ENCODE peak calls at places on chromosome 1, in seven cellular contexts. V, U, N, Y, D, G and Q are unnamed samples.

GRCh38 chr1:90989302-90989701 is 32.5 kb downstream of the ZNF644 start:
- DNase-seq in V (no peak), U (no peak), N (no peak), Y (no peak), D (no peak), G (no peak), Q (no peak)

GRCh38 chr1:77797991-77798390 is 18.5 kb downstream of the MIGA1 start:
- DNase-seq in V (no peak), U (peak; percentile 13), N (no peak), Y (no peak), D (no peak), G (no peak), Q (no peak)

GRCh38 chr1:1371741-1372711 is 3.0 kb downstream of the AURKAIP1 start:
- DNase-seq in V (peak; percentile 32), U (peak; percentile 66), N (peak; percentile 77), Y (peak; percentile 81), D (peak; percentile 87), G (peak; percentile 68), Q (peak; percentile 74)

GRCh38 chr1:81695741-81696140 is 105.0 kb upstream of the ADGRL2 start:
- DNase-seq in V (no peak), U (no peak), N (no peak), Y (no peak), D (no peak), G (peak; percentile 36), Q (no peak)

GRCh38 chr1:145871994-145872411 is 13.1 kb upstream of the PIAS3 start:
- DNase-seq in V (no peak), U (peak; percentile 60), N (no peak), Y (no peak), D (peak; percentile 77), G (no peak), Q (no peak)

GRCh38 chr1:30383131-30383793 is 340.1 kb downstream of the MATN1 start:
- DNase-seq in V (no peak), U (no peak), N (no peak), Y (no peak), D (no peak), G (no peak), Q (no peak)

GRCh38 chr1:53328009-53328489 is at the start of gene LRP8:
- DNase-seq in V (no peak), U (peak; percentile 80), N (peak; percentile 81), Y (peak; percentile 62), D (peak; percentile 88), G (peak; percentile 69), Q (peak; percentile 77)

GRCh38 chr1:210339500-210339899 is 10.8 kb downstream of the HHAT start:
- DNase-seq in V (no peak), U (no peak), N (no peak), Y (no peak), D (no peak), G (no peak), Q (no peak)

GRCh38 chr1:156584813-156585212 is 5.3 kb downstream of the TTC24 start:
- DNase-seq in V (no peak), U (peak; percentile 65), N (peak; percentile 67), Y (no peak), D (no peak), G (no peak), Q (no peak)

GRCh38 chr1:10897981-10898728 is 101.7 kb upstream of the CASZ1 start:
- DNase-seq in V (no peak), U (no peak), N (no peak), Y (no peak), D (peak; percentile 39), G (no peak), Q (no peak)

GRCh38 chr1:110056284-110056680 is 14.2 kb downstream of the ALX3 start:
- DNase-seq in V (no peak), U (no peak), N (no peak), Y (no peak), D (no peak), G (no peak), Q (no peak)

GRCh38 chr1:91609571-91609970 is 108.9 kb downstream of the CDC7 start:
- DNase-seq in V (no peak), U (peak; percentile 80), N (no peak), Y (no peak), D (no peak), G (no peak), Q (no peak)

GRCh38 chr1:59096501-59096900 is 200.4 kb upstream of the FGGY start:
- DNase-seq in V (no peak), U (no peak), N (no peak), Y (no peak), D (no peak), G (no peak), Q (no peak)

GRCh38 chr1:107724648-107725047 is 240.3 kb downstream of the VAV3 start:
- DNase-seq in V (no peak), U (no peak), N (no peak), Y (no peak), D (no peak), G (no peak), Q (no peak)

GRCh38 chr1:54132485-54132884 is 20.3 kb downstream of the CDCP2 start:
- DNase-seq in V (no peak), U (no peak), N (no peak), Y (no peak), D (no peak), G (no peak), Q (no peak)

GRCh38 chr1:117368116-117369108 is 1.2 kb downstream of the MAN1A2 start:
- DNase-seq in V (no peak), U (peak; percentile 43), N (peak; percentile 63), Y (no peak), D (no peak), G (no peak), Q (peak; percentile 24)
- H3K4me3 ChIP-seq in V (peak overlapping the region; percentile 81), U (peak overlapping the region; percentile 11), N (peak overlapping the region; percentile 88), Y (peak overlapping the region; percentile 14), D (peak overlapping the region; percentile 76), G (peak overlapping the region; percentile 97), Q (peak overlapping the region; percentile 92)

DNA sequence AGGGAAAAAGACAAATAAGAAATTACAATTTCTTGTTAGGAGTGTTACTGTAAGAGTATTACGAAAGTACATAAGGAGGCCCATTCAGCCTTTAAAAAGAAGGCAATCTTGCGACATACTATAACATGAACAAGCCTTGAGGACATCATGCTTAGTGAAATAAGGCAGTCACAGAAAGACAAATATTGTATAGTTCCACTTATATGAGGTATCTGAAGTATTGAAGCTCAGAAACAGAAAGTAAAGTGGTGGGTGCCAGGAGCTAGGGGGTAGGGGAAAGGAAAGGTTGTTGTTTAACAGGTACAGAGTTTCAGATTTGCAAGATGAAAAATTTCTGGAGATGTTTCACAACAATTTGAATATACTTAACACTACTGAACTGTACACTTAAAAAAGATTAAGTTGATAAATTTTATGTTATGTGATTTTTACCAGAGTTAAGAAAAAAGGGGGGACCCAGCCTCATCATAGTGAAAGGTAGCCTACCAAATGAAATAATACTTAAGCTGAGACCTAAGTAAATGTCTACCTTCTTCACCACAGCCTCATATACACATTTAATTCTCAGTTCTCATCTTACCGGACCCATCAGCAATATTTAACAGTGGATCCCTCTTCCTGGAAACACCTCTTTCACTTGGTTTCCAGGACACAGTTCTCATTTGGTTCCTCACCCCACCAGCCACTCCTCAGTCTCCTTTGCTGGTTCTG is 19.5 kb downstream of the USP24 start:
- DNase-seq in V (no peak), U (no peak), N (no peak), Y (no peak), D (no peak), G (no peak), Q (no peak)
- H3K27ac ChIP-seq in V (peak overlapping the region; percentile 15), U (no peak overlapping the region), N (no peak overlapping the region), Y (no peak overlapping the region), D (no peak overlapping the region), G (no peak overlapping the region), Q (no peak overlapping the region)

GRCh38 chr1:26771643-26772321 is 16.0 kb upstream of the PIGV start:
- DNase-seq in V (peak; percentile 64), U (peak; percentile 95), N (no peak), Y (peak; percentile 32), D (no peak), G (no peak), Q (no peak)
- H3K4me3 ChIP-seq in V (no peak overlapping the region), U (no peak overlapping the region), N (no peak overlapping the region), Y (no peak overlapping the region), D (no peak overlapping the region), G (no peak overlapping the region), Q (no peak overlapping the region)

DNA sequence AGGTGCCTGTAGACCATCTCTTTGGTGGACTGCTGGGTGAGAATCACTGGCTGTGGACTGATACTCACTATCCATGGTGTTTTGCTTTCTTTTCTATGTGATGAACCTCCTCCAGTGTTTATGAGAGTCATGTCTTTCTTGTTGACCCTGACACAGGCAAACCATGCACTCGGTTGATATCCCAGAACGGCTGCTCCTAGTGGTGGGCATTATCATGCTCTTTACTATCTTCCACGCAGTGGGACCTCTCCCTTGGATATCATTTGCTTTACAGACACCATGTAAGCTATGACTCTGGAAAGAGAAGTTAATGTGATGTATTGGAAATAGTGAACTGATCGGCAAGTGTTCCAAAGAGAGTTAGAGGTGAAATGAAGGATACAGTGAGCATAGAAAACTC is 1455.6 kb downstream of the BRINP3 start:
- DNase-seq in V (no peak), U (no peak), N (no peak), Y (no peak), D (no peak), G (no peak), Q (no peak)
- H3K27ac ChIP-seq in V (no peak overlapping the region), U (no peak overlapping the region), N (no peak overlapping the region), Y (no peak overlapping the region), D (no peak overlapping the region), G (no peak overlapping the region), Q (no peak overlapping the region)

GRCh38 chr1:152109231-152109997 is 5.8 kb downstream of the TCHH start:
- DNase-seq in V (no peak), U (peak; percentile 21), N (no peak), Y (no peak), D (no peak), G (no peak), Q (peak; percentile 2)

GRCh38 chr1:152107984-152108898 is 7.0 kb downstream of the TCHH start:
- DNase-seq in V (no peak), U (peak; percentile 74), N (no peak), Y (peak; percentile 9), D (no peak), G (no peak), Q (no peak)

GRCh38 chr1:152108899-152109222 is 6.4 kb downstream of the TCHH start:
- DNase-seq in V (no peak), U (peak; percentile 28), N (no peak), Y (no peak), D (no peak), G (no peak), Q (no peak)

GRCh38 chr1:152109998-152110294 is 5.3 kb downstream of the TCHH start:
- DNase-seq in V (no peak), U (no peak), N (no peak), Y (no peak), D (no peak), G (no peak), Q (no peak)

DNA sequence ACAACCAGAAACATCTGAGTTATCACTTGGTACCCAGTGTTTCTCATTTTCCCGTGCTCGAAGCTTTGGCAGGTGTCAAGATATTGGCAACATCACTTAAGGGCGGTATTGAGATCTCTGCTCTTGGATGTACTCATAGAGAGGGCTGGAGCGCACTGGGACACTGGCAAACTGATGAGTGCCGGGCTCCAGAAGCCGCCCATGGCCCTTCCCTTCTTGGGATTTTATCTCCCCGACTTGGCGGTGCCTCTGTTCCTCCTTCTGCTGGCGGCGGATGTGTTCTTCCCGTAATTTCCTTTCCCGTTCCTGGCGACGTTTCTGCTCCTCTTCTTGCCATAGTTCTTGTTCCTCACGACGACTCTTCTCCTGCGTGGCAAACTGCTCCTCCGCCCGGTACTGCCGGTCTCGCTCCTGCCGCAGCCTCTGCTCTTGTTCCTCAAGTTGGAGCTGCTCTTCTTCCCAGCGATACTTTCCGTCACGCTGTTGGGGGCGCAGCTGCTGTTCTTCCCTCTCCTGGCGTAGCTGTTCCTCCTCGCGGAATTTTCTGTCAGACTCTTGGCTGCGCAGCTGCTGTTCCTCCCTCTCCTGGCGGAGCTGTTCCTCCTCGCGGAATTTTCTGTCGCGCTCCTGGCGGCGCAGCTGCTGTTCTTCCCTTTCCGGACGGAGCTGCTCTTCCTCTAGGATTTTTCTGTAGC is 7.8 kb downstream of the TCHH start:
- DNase-seq in V (no peak), U (peak; percentile 66), N (no peak), Y (no peak), D (no peak), G (no peak), Q (no peak)
- H3K4me3 ChIP-seq in V (no peak overlapping the region), U (no peak overlapping the region), N (no peak overlapping the region), Y (no peak overlapping the region), D (no peak overlapping the region), G (no peak overlapping the region), Q (no peak overlapping the region)